ENCODE peak calls at places on chromosomes 4 and X, in seven cellular contexts. T is AG04450; A is endothelial cell; C is astrocyte of the spinal cord; R is CD4-positive, alpha-beta T cell; G is nephron progenitor cell; O is fibroblast of lung. I is an unnamed sample.

GRCh38 chr4:28350485-28350884 is 1489.8 kb downstream of the STIM2 start:
- DNase-seq in T (no peak), A (no peak), C (peak), R (no peak), G (no peak), O (peak), I (no peak)

GRCh38 chr4:124589827-124590226 is 122.7 kb downstream of the ANKRD50 start:
- DNase-seq in T (no peak), A (no peak), C (no peak), R (no peak), G (no peak), O (no peak), I (no peak)

GRCh38 chr4:8285976-8286718 is 16.6 kb downstream of the HTRA3 start:
- DNase-seq in T (no peak), A (no peak), C (no peak), R (no peak), G (no peak), O (no peak), I (no peak)

GRCh38 chr4:8035371-8035780 is 95.7 kb upstream of the AFAP1 start:
- DNase-seq in T (no peak), A (no peak), C (peak), R (no peak), G (no peak), O (peak), I (no peak)

GRCh38 chr4:19936471-19936870 is 315.2 kb upstream of the SLIT2 start:
- DNase-seq in T (peak), A (no peak), C (peak), R (no peak), G (no peak), O (peak), I (no peak)

GRCh38 chr4:151325320-151326246 is at the start of gene SH3D19:
- DNase-seq in T (no peak), A (peak), C (peak), R (no peak), G (peak), O (peak), I (peak)

GRCh38 chr4:185318679-185319078 is 77.0 kb downstream of the LRP2BP start:
- DNase-seq in T (no peak), A (no peak), C (peak), R (no peak), G (no peak), O (no peak), I (no peak)

GRCh38 chr4:188399834-188400233 is 260.6 kb downstream of the TRIML1 start:
- DNase-seq in T (no peak), A (no peak), C (no peak), R (no peak), G (no peak), O (no peak), I (no peak)

GRCh38 chr4:108693211-108693610 is 42.8 kb downstream of the OSTC start:
- DNase-seq in T (no peak), A (no peak), C (no peak), R (no peak), G (no peak), O (no peak), I (no peak)

GRCh38 chr4:185270037-185270436 is 60.6 kb downstream of the SNX25 start:
- DNase-seq in T (no peak), A (no peak), C (no peak), R (no peak), G (no peak), O (no peak), I (no peak)

GRCh38 chr4:7531640-7531994 is 96.9 kb upstream of the PSAPL1 start:
- DNase-seq in T (no peak), A (no peak), C (no peak), R (no peak), G (peak), O (no peak), I (no peak)

GRCh38 chr4:40990202-40990898 is 224.0 kb downstream of the APBB2 start:
- DNase-seq in T (peak), A (no peak), C (peak), R (no peak), G (no peak), O (peak), I (no peak)

GRCh38 chr4:58936436-58936835 is 1826.3 kb upstream of the IGFBP7 start:
- DNase-seq in T (no peak), A (no peak), C (no peak), R (no peak), G (no peak), O (no peak), I (no peak)

GRCh38 chrX:136780738-136781137 is at the start of gene ARHGEF6:
- DNase-seq in T (no peak), A (no peak), C (no peak), R (peak), G (no peak), O (peak), I (no peak)

GRCh38 chr4:142128529-142128928 is 492.1 kb downstream of the IL15 start:
- DNase-seq in T (no peak), A (peak), C (peak), R (no peak), G (peak), O (peak), I (no peak)

GRCh38 chr4:11765849-11766453 is 337.3 kb upstream of the HS3ST1 start:
- DNase-seq in T (no peak), A (peak), C (peak), R (no peak), G (peak), O (peak), I (no peak)

GRCh38 chrX:100316987-100317386 is 93.1 kb downstream of the PCDH19 start:
- DNase-seq in T (no peak), A (no peak), C (peak), R (no peak), G (no peak), O (no peak), I (no peak)

GRCh38 chr4:103415801-103416200 is 217.7 kb upstream of the CENPE start:
- DNase-seq in T (no peak), A (no peak), C (no peak), R (no peak), G (no peak), O (no peak), I (no peak)

GRCh38 chr4:153480704-153481103 is 14.5 kb downstream of the TMEM131L start:
- DNase-seq in T (no peak), A (no peak), C (no peak), R (no peak), G (no peak), O (no peak), I (no peak)

GRCh38 chr4:175705407-175705806 is 106.7 kb downstream of the GPM6A start:
- DNase-seq in T (no peak), A (no peak), C (peak), R (no peak), G (peak), O (no peak), I (no peak)

GRCh38 chrX:332916-333610 is 14.5 kb upstream of the GTPBP6 start:
- DNase-seq in T (no peak), A (no peak), C (no peak), R (no peak), G (no peak), O (no peak), I (no peak)

GRCh38 chr4:128353791-128354190 is 66.2 kb upstream of the PGRMC2 start:
- DNase-seq in T (no peak), A (no peak), C (no peak), R (no peak), G (no peak), O (peak), I (no peak)

GRCh38 chr4:90025248-90025647 is 101.9 kb upstream of the CCSER1 start:
- DNase-seq in T (no peak), A (no peak), C (peak), R (no peak), G (no peak), O (peak), I (no peak)

GRCh38 chrX:111585337-111585736 is 73.9 kb downstream of the SERTM2 start:
- DNase-seq in T (no peak), A (no peak), C (no peak), R (no peak), G (peak), O (no peak), I (no peak)

GRCh38 chr4:19472669-19473068 is 779.0 kb upstream of the SLIT2 start:
- DNase-seq in T (no peak), A (no peak), C (no peak), R (no peak), G (no peak), O (peak), I (no peak)

GRCh38 chr4:112908511-112908910 is 140.9 kb upstream of the ANK2 start:
- DNase-seq in T (no peak), A (no peak), C (peak), R (no peak), G (no peak), O (no peak), I (no peak)

GRCh38 chrX:130539721-130540321 is 138.0 kb downstream of the RBMX2 start:
- DNase-seq in T (no peak), A (peak), C (peak), R (no peak), G (peak), O (peak), I (peak)

GRCh38 chr4:81432825-81433224 is 38.9 kb downstream of the RASGEF1B start:
- DNase-seq in T (no peak), A (no peak), C (no peak), R (no peak), G (no peak), O (no peak), I (no peak)

GRCh38 chr4:157048248-157048647 is 27.7 kb upstream of the GLRB start:
- DNase-seq in T (peak), A (no peak), C (peak), R (no peak), G (no peak), O (peak), I (no peak)

GRCh38 chr4:141314627-141315026 is 93.9 kb downstream of the ZNF330 start:
- DNase-seq in T (no peak), A (no peak), C (no peak), R (no peak), G (no peak), O (no peak), I (no peak)

GRCh38 chrX:54248309-54248708 is 65.3 kb upstream of the FAM120C start:
- DNase-seq in T (peak), A (no peak), C (peak), R (no peak), G (no peak), O (peak), I (no peak)

GRCh38 chrX:37425370-37425769 is 76.2 kb downstream of the PRRG1 start:
- DNase-seq in T (no peak), A (no peak), C (peak), R (no peak), G (no peak), O (no peak), I (no peak)

GRCh38 chr4:166527500-166527899 is 654.5 kb downstream of the TLL1 start:
- DNase-seq in T (no peak), A (no peak), C (peak), R (no peak), G (no peak), O (peak), I (no peak)

GRCh38 chrX:23616361-23616760 is 50.9 kb upstream of the PRDX4 start:
- DNase-seq in T (no peak), A (no peak), C (peak), R (no peak), G (no peak), O (peak), I (no peak)

GRCh38 chr4:99808260-99808857 is 8.3 kb upstream of the DAPP1 start:
- DNase-seq in T (no peak), A (peak), C (peak), R (peak), G (peak), O (peak), I (peak)

GRCh38 chrX:9071031-9071650 is 37.2 kb upstream of the FAM9B start:
- DNase-seq in T (no peak), A (no peak), C (peak), R (no peak), G (no peak), O (no peak), I (no peak)

GRCh38 chrX:40773809-40774208 is 38.5 kb upstream of the MED14 start:
- DNase-seq in T (no peak), A (no peak), C (peak), R (no peak), G (no peak), O (peak), I (no peak)

GRCh38 chr4:21769404-21770147 is 179.0 kb downstream of the KCNIP4 start:
- DNase-seq in T (no peak), A (no peak), C (peak), R (no peak), G (no peak), O (peak), I (no peak)

GRCh38 chr4:21763865-21764264 is 184.7 kb downstream of the KCNIP4 start:
- DNase-seq in T (no peak), A (no peak), C (no peak), R (no peak), G (no peak), O (no peak), I (no peak)

GRCh38 chr4:21768349-21769310 is 179.9 kb downstream of the KCNIP4 start:
- DNase-seq in T (no peak), A (peak), C (peak), R (no peak), G (peak), O (peak), I (no peak)

DNA sequence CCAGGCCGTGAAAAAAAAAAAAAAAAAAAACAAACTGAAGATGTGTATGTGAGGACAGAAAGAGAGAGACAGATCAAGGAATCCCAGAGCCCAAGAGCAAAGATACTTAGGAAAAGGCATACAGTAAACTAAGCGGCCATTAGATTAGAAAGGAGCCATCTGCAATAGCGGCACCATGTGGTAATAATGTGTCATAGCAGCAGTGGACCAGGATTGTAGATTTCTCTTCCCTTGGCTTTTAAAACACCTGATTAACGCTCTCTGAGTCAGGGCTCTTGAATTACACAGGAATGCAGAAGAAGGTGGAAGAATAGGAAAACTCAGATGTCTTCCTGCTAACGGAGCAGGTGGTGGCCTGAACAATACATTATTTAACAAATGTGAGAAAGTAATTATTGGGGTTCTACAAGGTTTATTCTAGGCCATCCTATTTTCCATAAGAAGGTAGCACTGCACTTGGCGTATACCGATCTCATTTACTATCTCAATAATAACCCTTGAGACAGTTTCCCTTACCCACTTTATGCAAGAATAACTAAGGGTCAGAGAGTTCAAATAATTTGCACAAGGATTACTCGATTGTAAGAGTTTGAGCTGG is 182.7 kb downstream of the KCNIP4 start:
- DNase-seq in T (no peak), A (peak), C (peak), R (no peak), G (peak), O (peak), I (peak)
- TF ChIP-seq CTCF in T (peak), A (peak), C (peak), R (peak), G (peak), O (peak), I (peak)

GRCh38 chrX:150449313-150449712 is 86.2 kb downstream of the MAMLD1 start:
- DNase-seq in T (no peak), A (no peak), C (no peak), R (no peak), G (no peak), O (no peak), I (no peak)
- TF ChIP-seq CTCF in T (no peak), A (no peak), C (no peak), R (no peak), G (no peak), O (no peak), I (no peak)

GRCh38 chr4:95114521-95114920 is 356.8 kb downstream of the BMPR1B start:
- DNase-seq in T (no peak), A (no peak), C (peak), R (no peak), G (no peak), O (no peak), I (no peak)
- TF ChIP-seq CTCF in T (no peak), A (no peak), C (no peak), R (no peak), G (no peak), O (no peak), I (no peak)

GRCh38 chr4:187378441-187378840 is 617.1 kb upstream of the ZFP42 start:
- DNase-seq in T (no peak), A (no peak), C (no peak), R (no peak), G (no peak), O (no peak), I (no peak)

GRCh38 chr4:187383181-187383580 is 612.4 kb upstream of the ZFP42 start:
- DNase-seq in T (no peak), A (no peak), C (no peak), R (no peak), G (no peak), O (no peak), I (no peak)

DNA sequence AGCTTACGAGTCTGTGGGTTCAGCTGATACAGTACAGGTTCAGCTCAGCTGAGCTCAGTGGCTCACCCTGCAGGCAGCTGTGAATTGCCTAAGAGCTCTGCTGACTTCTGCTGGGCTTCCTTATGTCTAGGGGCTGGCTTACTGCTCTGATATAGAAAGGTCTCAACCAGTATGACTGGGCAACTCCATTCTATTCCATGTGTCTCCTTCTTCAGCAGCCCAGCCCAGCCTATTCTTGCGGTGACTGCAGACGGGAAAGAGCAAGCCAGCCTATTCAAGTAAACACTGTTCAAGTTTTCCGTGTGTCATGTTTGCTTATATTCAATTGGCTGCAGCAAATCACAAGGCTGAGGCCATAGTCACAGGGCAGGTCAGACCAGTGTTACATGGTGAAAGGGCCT is 615.4 kb upstream of the ZFP42 start:
- DNase-seq in T (no peak), A (peak), C (no peak), R (no peak), G (no peak), O (peak), I (no peak)
- TF ChIP-seq CTCF in T (peak), A (no peak), C (peak), R (no peak), G (no peak), O (peak), I (peak)

GRCh38 chr4:2714071-2714770 is 41.9 kb downstream of the TNIP2 start:
- DNase-seq in T (no peak), A (no peak), C (peak), R (peak), G (no peak), O (peak), I (no peak)
- TF ChIP-seq CTCF in T (no peak), A (no peak), C (no peak), R (no peak), G (no peak), O (no peak), I (no peak)

GRCh38 chr4:111781611-111782010 is 363.6 kb upstream of the FAM241A start:
- DNase-seq in T (no peak), A (no peak), C (no peak), R (no peak), G (no peak), O (no peak), I (no peak)

GRCh38 chr4:111776546-111776945 is 368.7 kb upstream of the FAM241A start:
- DNase-seq in T (no peak), A (no peak), C (peak), R (no peak), G (no peak), O (no peak), I (no peak)

GRCh38 chr4:111780965-111781364 is 364.3 kb upstream of the FAM241A start:
- DNase-seq in T (no peak), A (no peak), C (no peak), R (no peak), G (no peak), O (no peak), I (no peak)

GRCh38 chr4:111775908-111776307 is 369.3 kb upstream of the FAM241A start:
- DNase-seq in T (no peak), A (no peak), C (no peak), R (no peak), G (no peak), O (no peak), I (no peak)

DNA sequence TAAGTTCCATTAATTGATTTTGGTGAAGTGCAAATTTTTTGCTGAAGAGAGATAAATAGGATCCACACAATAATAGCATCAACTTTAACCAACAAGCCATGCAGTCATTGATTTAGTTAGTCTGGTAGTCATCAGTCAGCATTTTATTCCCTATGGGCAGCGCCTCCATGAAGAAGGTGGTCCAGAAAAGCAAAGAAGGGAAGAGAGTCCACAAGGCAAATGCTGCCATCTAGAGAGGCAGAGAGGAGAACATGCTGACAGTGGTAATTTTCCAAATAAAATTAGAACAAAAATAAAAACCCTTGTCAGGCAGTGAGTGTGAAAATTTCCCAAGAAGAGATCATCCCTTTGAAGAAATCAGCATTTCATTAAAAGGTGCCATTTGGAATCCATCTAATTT is 366.7 kb upstream of the FAM241A start:
- DNase-seq in T (no peak), A (no peak), C (no peak), R (no peak), G (no peak), O (peak), I (no peak)
- TF ChIP-seq CTCF in T (no peak), A (no peak), C (peak), R (no peak), G (no peak), O (peak), I (peak)

GRCh38 chr4:182807346-182807745 is 109.8 kb downstream of the DCTD start:
- DNase-seq in T (no peak), A (no peak), C (no peak), R (no peak), G (no peak), O (no peak), I (no peak)

GRCh38 chr4:182810103-182810605 is 107.0 kb downstream of the DCTD start:
- DNase-seq in T (no peak), A (no peak), C (no peak), R (no peak), G (no peak), O (no peak), I (no peak)

GRCh38 chr4:182808673-182809416 is 108.3 kb downstream of the DCTD start:
- DNase-seq in T (no peak), A (no peak), C (no peak), R (peak), G (no peak), O (no peak), I (no peak)

GRCh38 chr4:182807841-182808548 is 109.2 kb downstream of the DCTD start:
- DNase-seq in T (no peak), A (no peak), C (no peak), R (no peak), G (no peak), O (no peak), I (no peak)

DNA sequence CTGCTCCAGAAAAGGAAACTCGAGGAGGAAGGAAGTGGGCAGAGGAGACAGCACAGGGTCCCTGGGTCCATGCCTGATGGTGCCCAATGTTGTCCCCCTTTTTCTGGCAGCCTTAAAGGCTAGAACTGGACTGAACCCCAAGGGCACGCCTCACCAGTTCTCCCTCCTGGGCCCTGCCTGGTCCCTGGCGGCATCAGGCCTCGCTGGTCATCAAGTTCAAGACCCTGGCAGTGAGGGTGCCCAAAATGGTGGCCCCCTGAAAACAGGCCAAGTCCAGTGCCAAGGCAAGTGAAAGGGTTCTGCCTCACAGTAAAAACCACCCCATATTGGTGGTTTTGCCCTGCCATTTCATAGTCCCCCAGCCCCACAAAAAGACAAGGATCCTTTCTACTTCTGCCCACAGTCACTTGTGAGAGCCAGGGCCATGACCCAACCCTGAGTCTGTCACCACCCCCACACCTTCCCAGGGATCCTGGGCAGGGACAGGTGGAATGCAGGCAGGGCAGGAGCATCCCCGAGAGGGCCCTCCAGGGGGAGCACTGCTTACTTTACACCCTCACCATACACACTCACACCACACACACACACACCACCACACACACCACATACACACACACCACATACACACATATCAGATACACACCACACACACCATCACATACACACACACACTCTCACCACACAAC is 107.6 kb downstream of the DCTD start:
- DNase-seq in T (no peak), A (peak), C (no peak), R (no peak), G (no peak), O (no peak), I (no peak)
- TF ChIP-seq CTCF in T (peak), A (no peak), C (no peak), R (no peak), G (no peak), O (peak), I (peak)